ENCODE peak calls at places on chromosomes 4 and X, in six cellular contexts. E is lower leg skin, H is nephron progenitor cell, O is AG04450, T is D721Med, D is osteocyte. P is an unnamed sample.

GRCh38 chr4:43853565-43854345 is 594.9 kb downstream of the KCTD8 start:
- DNase-seq in E (no peak), H (no peak), O (no peak), T (no peak), D (no peak), P (no peak)

GRCh38 chrX:121457096-121457495 is 409.7 kb downstream of the GLUD2 start:
- DNase-seq in E (no peak), H (no peak), O (no peak), T (no peak), D (no peak), P (no peak)

GRCh38 chr4:121594796-121595526 is 101.8 kb downstream of the ANXA5 start:
- DNase-seq in E (peak), H (no peak), O (no peak), T (no peak), D (no peak), P (no peak)

GRCh38 chr4:78569291-78569821 is 17.8 kb downstream of the ANXA3 start:
- DNase-seq in E (no peak), H (no peak), O (peak), T (no peak), D (no peak), P (no peak)

GRCh38 chr4:17577660-17578481 is 873 bp downstream of the LAP3 start:
- DNase-seq in E (peak), H (peak), O (no peak), T (no peak), D (no peak), P (peak)

GRCh38 chr4:11354531-11354930 is 74.2 kb downstream of the HS3ST1 start:
- DNase-seq in E (no peak), H (no peak), O (no peak), T (no peak), D (no peak), P (no peak)

GRCh38 chr4:161936625-161937133 is 227.1 kb downstream of the FSTL5 start:
- DNase-seq in E (no peak), H (no peak), O (no peak), T (no peak), D (no peak), P (no peak)

GRCh38 chrX:31546130-31546529 is 474.3 kb upstream of the FTHL17 start:
- DNase-seq in E (no peak), H (no peak), O (peak), T (no peak), D (no peak), P (no peak)

GRCh38 chr4:13523105-13523477 is 21.2 kb downstream of the NKX3-2 start:
- DNase-seq in E (no peak), H (no peak), O (no peak), T (no peak), D (no peak), P (no peak)

GRCh38 chr4:2647403-2648158 is 108.6 kb downstream of the TNIP2 start:
- DNase-seq in E (no peak), H (no peak), O (no peak), T (no peak), D (peak), P (no peak)

GRCh38 chrX:8034058-8034457 is 106.8 kb upstream of the PNPLA4 start:
- DNase-seq in E (no peak), H (no peak), O (no peak), T (no peak), D (no peak), P (no peak)

DNA sequence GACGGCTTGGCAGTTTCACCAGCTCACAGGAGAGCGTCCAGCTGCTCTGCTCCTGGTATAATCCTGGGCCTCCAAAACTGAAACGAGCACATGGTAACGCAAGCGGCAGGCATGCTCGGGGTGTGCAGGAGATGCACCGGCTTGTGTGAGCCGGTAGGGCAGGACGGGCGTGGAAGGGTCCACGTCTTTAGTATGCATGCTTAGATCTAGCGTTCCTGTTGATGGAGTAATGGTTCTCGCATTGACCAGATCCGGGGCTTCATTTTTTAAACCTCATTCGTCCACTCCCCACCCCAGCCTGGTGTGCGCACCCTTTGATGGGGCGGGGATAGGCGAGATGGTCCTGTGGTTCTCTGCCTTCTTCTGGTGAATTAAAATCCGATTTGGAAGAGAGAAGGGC is 39.7 kb downstream of the FAM149A start:
- DNase-seq in E (no peak), H (peak), O (no peak), T (no peak), D (no peak), P (no peak)
- TF ChIP-seq CTCF in E (no peak), H (no peak), O (no peak), T (no peak), D (peak), P (no peak)

DNA sequence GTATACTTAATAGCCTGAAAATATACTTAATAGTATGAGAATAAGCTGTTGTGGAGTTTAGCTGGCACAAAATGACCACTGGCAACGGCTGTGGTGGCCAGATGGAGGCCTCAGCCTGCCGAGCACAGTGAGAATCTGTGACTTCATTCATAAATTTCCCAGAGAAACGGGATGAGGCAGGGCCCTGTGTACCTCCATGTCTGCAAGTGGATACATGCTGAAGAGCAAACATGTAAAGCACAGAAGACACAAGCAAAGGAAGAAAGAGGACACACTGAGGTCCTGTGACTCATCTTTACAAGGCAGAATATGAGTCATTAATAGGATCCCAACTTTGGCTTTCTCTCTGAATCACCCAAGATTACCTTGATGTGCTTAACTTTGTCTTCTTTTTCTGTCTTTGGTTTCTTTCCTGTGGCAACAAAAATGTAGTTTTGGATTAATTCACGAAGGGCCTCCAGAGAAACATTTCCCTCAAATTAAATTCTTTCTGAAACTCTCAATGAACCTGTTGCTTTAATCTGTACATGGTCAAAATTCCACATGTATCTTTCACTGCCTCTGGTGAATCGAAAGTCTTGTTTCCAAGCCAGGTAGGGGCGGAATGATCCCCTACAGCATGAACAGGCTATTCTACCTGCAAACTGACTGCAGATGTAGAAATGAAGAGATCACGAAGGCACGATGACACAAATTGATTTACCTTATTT is 56.4 kb downstream of the IRF2 start:
- DNase-seq in E (no peak), H (no peak), O (peak), T (no peak), D (no peak), P (no peak)
- TF ChIP-seq CTCF in E (no peak), H (no peak), O (no peak), T (no peak), D (no peak), P (no peak)

GRCh38 chrX:87337267-87337666 is 180.3 kb upstream of the KLHL4 start:
- DNase-seq in E (no peak), H (no peak), O (no peak), T (no peak), D (no peak), P (no peak)

DNA sequence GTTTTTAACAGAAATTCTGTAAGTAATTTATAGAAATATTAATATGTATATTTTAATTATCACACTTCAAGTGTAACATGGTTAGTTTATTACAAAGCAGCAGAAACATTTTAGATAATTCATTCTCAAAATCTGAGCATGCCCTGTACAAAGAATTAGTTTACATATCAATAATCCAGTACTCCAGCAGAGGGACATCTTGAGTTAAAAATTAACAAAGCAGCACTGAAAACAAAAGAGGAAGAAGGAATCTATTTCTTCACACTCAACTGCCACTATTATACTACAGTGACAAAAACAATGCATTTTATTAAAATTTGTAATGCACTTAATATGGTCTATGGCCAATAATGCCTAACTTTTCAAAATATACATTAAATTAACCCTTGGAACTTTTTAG is 179.1 kb upstream of the KLHL4 start:
- DNase-seq in E (no peak), H (no peak), O (no peak), T (no peak), D (no peak), P (no peak)
- TF ChIP-seq CTCF in E (no peak), H (peak), O (no peak), T (no peak), D (peak), P (no peak)

DNA sequence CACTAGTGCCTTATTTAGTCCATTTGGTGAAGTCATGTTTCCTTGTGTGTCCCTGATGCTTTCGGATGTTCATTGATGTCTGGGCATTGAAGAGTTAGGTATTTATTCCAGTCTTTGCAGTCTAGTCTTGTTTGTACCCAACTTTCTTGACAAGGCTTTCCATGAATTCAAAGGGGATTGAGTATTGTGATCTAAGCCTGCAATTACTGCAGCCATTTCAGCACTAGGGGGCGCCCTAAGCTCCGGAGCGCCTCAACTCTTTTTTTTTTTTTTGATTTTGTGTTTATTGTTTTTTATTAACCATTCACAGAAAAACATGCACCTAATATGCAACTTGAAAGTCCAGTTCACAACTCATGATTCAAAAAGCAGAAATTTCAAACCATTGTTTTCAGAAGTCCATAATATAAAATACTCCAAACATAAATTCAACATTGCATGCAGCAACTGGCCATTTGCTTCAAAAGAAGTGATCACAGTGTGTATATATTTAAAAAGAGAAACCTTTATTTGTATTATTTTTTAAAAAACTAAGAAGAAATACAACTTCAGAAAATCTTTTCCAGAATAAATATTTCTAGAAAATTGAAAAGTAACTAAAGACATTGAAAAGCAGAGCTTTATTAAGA is 59.2 kb downstream of the PTPN13 start:
- DNase-seq in E (no peak), H (no peak), O (no peak), T (no peak), D (no peak), P (no peak)
- TF ChIP-seq CTCF in E (no peak), H (no peak), O (peak), T (peak), D (peak), P (no peak)

GRCh38 chr4:183905593-183906485 is 732 bp downstream of the STOX2 start:
- DNase-seq in E (no peak), H (peak), O (no peak), T (peak), D (no peak), P (no peak)

GRCh38 chr4:183906486-183906735 is 1.3 kb downstream of the STOX2 start:
- DNase-seq in E (no peak), H (no peak), O (no peak), T (no peak), D (no peak), P (no peak)

GRCh38 chr4:183905081-183905592 is at the start of gene STOX2:
- DNase-seq in E (peak), H (peak), O (no peak), T (peak), D (no peak), P (no peak)

GRCh38 chr4:183908284-183908683 is 3.2 kb downstream of the STOX2 start:
- DNase-seq in E (no peak), H (no peak), O (no peak), T (no peak), D (no peak), P (no peak)

DNA sequence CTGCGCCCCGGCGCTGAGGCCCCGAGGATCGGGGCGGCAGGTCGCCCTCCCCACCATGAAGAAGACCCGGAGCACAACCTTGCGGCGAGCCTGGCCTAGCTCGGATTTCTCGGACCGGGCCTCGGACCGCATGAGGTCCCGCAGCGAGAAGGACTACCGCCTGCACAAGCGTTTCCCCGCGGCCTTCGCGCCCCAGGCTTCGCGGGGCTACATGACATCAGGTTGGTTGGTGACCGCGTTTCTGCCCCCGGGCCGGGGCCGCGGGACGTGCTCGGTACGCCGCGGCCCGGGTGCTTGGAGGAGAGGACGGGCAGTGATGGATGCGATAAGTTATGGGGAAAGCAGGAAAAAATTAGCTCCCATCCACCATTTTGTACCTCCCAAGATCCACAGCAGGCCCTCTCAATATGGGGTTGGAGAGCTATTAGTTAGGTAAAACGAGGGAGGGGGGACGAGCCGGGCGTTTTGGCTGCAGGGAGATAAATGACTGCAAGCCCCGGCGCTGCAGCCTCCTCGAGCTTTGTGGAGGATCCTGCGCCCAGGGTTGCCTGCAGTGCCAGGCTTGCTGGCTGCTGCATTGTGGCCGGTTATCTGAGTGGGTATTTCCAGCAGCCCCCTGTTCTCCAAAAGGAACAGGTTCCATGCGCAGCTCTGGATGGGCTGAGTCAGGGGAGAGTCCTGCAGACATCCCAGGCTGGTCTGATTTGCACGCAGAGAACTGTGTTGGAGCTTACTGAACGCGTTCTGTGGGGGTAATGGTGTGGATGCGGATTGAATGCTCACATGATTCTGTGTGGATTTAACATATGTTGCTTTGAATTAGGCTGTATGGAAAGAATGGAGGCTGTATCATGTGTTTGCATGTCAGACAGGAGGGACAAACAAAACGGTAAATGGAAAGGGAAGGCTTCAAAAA is 1.9 kb downstream of the STOX2 start:
- DNase-seq in E (no peak), H (peak), O (no peak), T (no peak), D (peak), P (no peak)
- TF ChIP-seq CTCF in E (no peak), H (no peak), O (no peak), T (no peak), D (no peak), P (no peak)

GRCh38 chr4:160235771-160236170 is 1132.9 kb downstream of the RAPGEF2 start:
- DNase-seq in E (no peak), H (no peak), O (no peak), T (no peak), D (no peak), P (no peak)

GRCh38 chr4:160233141-160233540 is 1130.3 kb downstream of the RAPGEF2 start:
- DNase-seq in E (no peak), H (no peak), O (no peak), T (no peak), D (no peak), P (no peak)

DNA sequence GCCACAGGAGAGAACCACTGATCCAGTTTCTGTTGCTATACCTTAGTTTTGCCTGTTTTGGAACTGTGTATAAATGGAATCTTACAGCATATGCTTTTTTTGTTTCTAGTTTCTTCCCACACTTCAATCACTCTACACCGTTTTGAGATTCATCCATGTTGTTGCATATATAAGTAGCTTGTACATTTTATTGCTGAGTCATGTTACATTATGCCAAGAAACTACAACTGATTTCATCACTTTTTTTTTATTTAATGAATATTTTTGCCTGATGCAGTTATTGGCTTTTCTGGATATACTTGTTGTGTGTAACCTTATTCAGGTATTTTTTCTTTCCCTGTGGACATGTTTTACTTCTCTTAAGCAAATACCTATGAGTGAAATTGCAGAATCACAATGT is 1135.9 kb downstream of the RAPGEF2 start:
- DNase-seq in E (no peak), H (no peak), O (no peak), T (no peak), D (no peak), P (no peak)
- TF ChIP-seq CTCF in E (no peak), H (no peak), O (no peak), T (no peak), D (no peak), P (no peak)

P was measured in natural killer cell.